ENCODE peak calls at places on chromosomes 12 and 14, in five cellular contexts. One of them, this sample, is unnamed.
A peak's percentile ranks its signal among the peaks of the same experiment; 100 is the strongest.

GRCh38 chr12:52708010-52708409 is 4.7 kb upstream of the KRT77 start:
- DNase-seq in body of pancreas: no peak
- DNase-seq in tibial nerve: no peak
- DNase-seq in heart left ventricle: no peak
- DNase-seq in suprapubic skin: no peak
- DNase-seq in this sample: no peak

GRCh38 chr12:114913871-114914801 is 230.2 kb upstream of the TBX3 start:
- DNase-seq in body of pancreas: no peak
- DNase-seq in tibial nerve: no peak
- DNase-seq in heart left ventricle: no peak
- DNase-seq in suprapubic skin: no peak
- DNase-seq in this sample: no peak

GRCh38 chr12:10128687-10129086 is 1.3 kb downstream of the CLEC7A start:
- DNase-seq in body of pancreas: no peak
- DNase-seq in tibial nerve: no peak
- DNase-seq in heart left ventricle: no peak
- DNase-seq in suprapubic skin: no peak
- DNase-seq in this sample: no peak

GRCh38 chr14:101820283-101820798 is 58.8 kb downstream of the PPP2R5C start:
- DNase-seq in body of pancreas: no peak
- DNase-seq in tibial nerve: no peak
- DNase-seq in heart left ventricle: no peak
- DNase-seq in suprapubic skin: no peak
- DNase-seq in this sample: no peak

GRCh38 chr12:15458008-15458407 is 135.7 kb downstream of the PTPRO start:
- DNase-seq in body of pancreas: no peak
- DNase-seq in tibial nerve: no peak
- DNase-seq in heart left ventricle: no peak
- DNase-seq in suprapubic skin: no peak
- DNase-seq in this sample: no peak

GRCh38 chr12:68667896-68668295 is 18.9 kb upstream of the NUP107 start:
- DNase-seq in body of pancreas: no peak
- DNase-seq in tibial nerve: no peak
- DNase-seq in heart left ventricle: no peak
- DNase-seq in suprapubic skin: no peak
- DNase-seq in this sample: no peak

GRCh38 chr14:33954016-33954598 is 3.2 kb upstream of the EGLN3 start:
- DNase-seq in body of pancreas: peak; percentile 47
- DNase-seq in tibial nerve: no peak
- DNase-seq in heart left ventricle: no peak
- DNase-seq in suprapubic skin: no peak
- DNase-seq in this sample: no peak

GRCh38 chr14:103223818-103224352 is 100.6 kb downstream of the TNFAIP2 start:
- DNase-seq in body of pancreas: no peak
- DNase-seq in tibial nerve: no peak
- DNase-seq in heart left ventricle: no peak
- DNase-seq in suprapubic skin: no peak
- DNase-seq in this sample: no peak

GRCh38 chr14:102544745-102545460 is 35.3 kb upstream of the ANKRD9 start:
- DNase-seq in body of pancreas: no peak
- DNase-seq in tibial nerve: no peak
- DNase-seq in heart left ventricle: no peak
- DNase-seq in suprapubic skin: no peak
- DNase-seq in this sample: no peak

GRCh38 chr12:53737951-53738833 is 10.9 kb upstream of the CALCOCO1 start:
- DNase-seq in body of pancreas: no peak
- DNase-seq in tibial nerve: no peak
- DNase-seq in heart left ventricle: no peak
- DNase-seq in suprapubic skin: no peak
- DNase-seq in this sample: no peak

GRCh38 chr12:57208946-57209282 is 7.7 kb upstream of the NXPH4 start:
- DNase-seq in body of pancreas: no peak
- DNase-seq in tibial nerve: no peak
- DNase-seq in heart left ventricle: peak; percentile 91
- DNase-seq in suprapubic skin: no peak
- DNase-seq in this sample: no peak

GRCh38 chr12:130026608-130027176 is 122.9 kb upstream of the TMEM132D start:
- DNase-seq in body of pancreas: peak; percentile 51
- DNase-seq in tibial nerve: no peak
- DNase-seq in heart left ventricle: no peak
- DNase-seq in suprapubic skin: no peak
- DNase-seq in this sample: no peak

GRCh38 chr12:67982165-67982563 is 7.1 kb upstream of the IFNG-AS1 start:
- DNase-seq in body of pancreas: no peak
- DNase-seq in tibial nerve: no peak
- DNase-seq in heart left ventricle: no peak
- DNase-seq in suprapubic skin: no peak
- DNase-seq in this sample: no peak

GRCh38 chr14:52272375-52272774 is 4.9 kb downstream of the PTGDR start:
- DNase-seq in body of pancreas: no peak
- DNase-seq in tibial nerve: no peak
- DNase-seq in heart left ventricle: no peak
- DNase-seq in suprapubic skin: no peak
- DNase-seq in this sample: no peak

GRCh38 chr14:72178517-72178916 is 246.3 kb downstream of the RGS6 start:
- DNase-seq in body of pancreas: no peak
- DNase-seq in tibial nerve: no peak
- DNase-seq in heart left ventricle: no peak
- DNase-seq in suprapubic skin: no peak
- DNase-seq in this sample: no peak

GRCh38 chr12:83997425-83997824 is 915.2 kb downstream of the SLC6A15 start:
- DNase-seq in body of pancreas: no peak
- DNase-seq in tibial nerve: no peak
- DNase-seq in heart left ventricle: no peak
- DNase-seq in suprapubic skin: no peak
- DNase-seq in this sample: no peak

GRCh38 chr12:107352347-107353081 is 259.2 kb upstream of the CRY1 start:
- DNase-seq in body of pancreas: no peak
- DNase-seq in tibial nerve: no peak
- DNase-seq in heart left ventricle: no peak
- DNase-seq in suprapubic skin: no peak
- DNase-seq in this sample: no peak

GRCh38 chr12:55955800-55956508 is 9.9 kb downstream of the PMEL start:
- DNase-seq in body of pancreas: no peak
- DNase-seq in tibial nerve: no peak
- DNase-seq in heart left ventricle: no peak
- DNase-seq in suprapubic skin: no peak
- DNase-seq in this sample: no peak

GRCh38 chr14:67618617-67619063 is 1.1 kb upstream of the ARG2 start:
- DNase-seq in body of pancreas: no peak
- DNase-seq in tibial nerve: no peak
- DNase-seq in heart left ventricle: no peak
- DNase-seq in suprapubic skin: no peak
- DNase-seq in this sample: no peak

GRCh38 chr14:65506801-65507200 is 94.3 kb downstream of the FUT8 start:
- DNase-seq in body of pancreas: no peak
- DNase-seq in tibial nerve: no peak
- DNase-seq in heart left ventricle: no peak
- DNase-seq in suprapubic skin: no peak
- DNase-seq in this sample: no peak

GRCh38 chr12:87086118-87086891 is 830.1 kb upstream of the MGAT4C start:
- DNase-seq in body of pancreas: no peak
- DNase-seq in tibial nerve: no peak
- DNase-seq in heart left ventricle: no peak
- DNase-seq in suprapubic skin: no peak
- DNase-seq in this sample: no peak

GRCh38 chr12:128323115-128323514 is 56.1 kb downstream of the TMEM132C start:
- DNase-seq in body of pancreas: no peak
- DNase-seq in tibial nerve: no peak
- DNase-seq in heart left ventricle: no peak
- DNase-seq in suprapubic skin: no peak
- DNase-seq in this sample: no peak

GRCh38 chr12:58787021-58787760 is 133.1 kb downstream of the LRIG3 start:
- DNase-seq in body of pancreas: no peak
- DNase-seq in tibial nerve: no peak
- DNase-seq in heart left ventricle: no peak
- DNase-seq in suprapubic skin: no peak
- DNase-seq in this sample: no peak

GRCh38 chr12:3820122-3820521 is 53.1 kb downstream of the PARP11 start:
- DNase-seq in body of pancreas: no peak
- DNase-seq in tibial nerve: no peak
- DNase-seq in heart left ventricle: no peak
- DNase-seq in suprapubic skin: no peak
- DNase-seq in this sample: no peak

GRCh38 chr12:110934093-110934852 is 13.9 kb upstream of the MYL2 start:
- DNase-seq in body of pancreas: no peak
- DNase-seq in tibial nerve: no peak
- DNase-seq in heart left ventricle: peak; percentile 31
- DNase-seq in suprapubic skin: no peak
- DNase-seq in this sample: no peak

GRCh38 chr12:112792306-112792705 is 758 bp downstream of the RPH3A start:
- DNase-seq in body of pancreas: no peak
- DNase-seq in tibial nerve: no peak
- DNase-seq in heart left ventricle: no peak
- DNase-seq in suprapubic skin: no peak
- DNase-seq in this sample: no peak

GRCh38 chr12:123601602-123602489 is at the start of gene DDX55:
- DNase-seq in body of pancreas: peak; percentile 83
- DNase-seq in tibial nerve: peak; percentile 57
- DNase-seq in heart left ventricle: peak; percentile 90
- DNase-seq in suprapubic skin: peak; percentile 90
- DNase-seq in this sample: no peak

GRCh38 chr14:103563089-103563620 is 395 bp downstream of the COA8 start:
- DNase-seq in body of pancreas: no peak
- DNase-seq in tibial nerve: no peak
- DNase-seq in heart left ventricle: no peak
- DNase-seq in suprapubic skin: no peak
- DNase-seq in this sample: no peak

GRCh38 chr12:69497308-69498026 is 27.3 kb downstream of the FRS2 start:
- DNase-seq in body of pancreas: no peak
- DNase-seq in tibial nerve: no peak
- DNase-seq in heart left ventricle: no peak
- DNase-seq in suprapubic skin: no peak
- DNase-seq in this sample: no peak

GRCh38 chr14:24137529-24138395 is 1.8 kb downstream of the PSME1 start:
- DNase-seq in body of pancreas: no peak
- DNase-seq in tibial nerve: no peak
- DNase-seq in heart left ventricle: no peak
- DNase-seq in suprapubic skin: no peak
- DNase-seq in this sample: no peak

GRCh38 chr12:1115471-1116242 is 124.6 kb downstream of the ERC1 start:
- DNase-seq in body of pancreas: no peak
- DNase-seq in tibial nerve: no peak
- DNase-seq in heart left ventricle: no peak
- DNase-seq in suprapubic skin: no peak
- DNase-seq in this sample: no peak

GRCh38 chr12:1122803-1123202 is 131.8 kb downstream of the ERC1 start:
- DNase-seq in body of pancreas: no peak
- DNase-seq in tibial nerve: no peak
- DNase-seq in heart left ventricle: no peak
- DNase-seq in suprapubic skin: no peak
- DNase-seq in this sample: no peak

GRCh38 chr12:1117371-1117770 is 126.3 kb downstream of the ERC1 start:
- DNase-seq in body of pancreas: no peak
- DNase-seq in tibial nerve: no peak
- DNase-seq in heart left ventricle: no peak
- DNase-seq in suprapubic skin: no peak
- DNase-seq in this sample: no peak

GRCh38 chr12:1117970-1118563 is 127.0 kb downstream of the ERC1 start:
- DNase-seq in body of pancreas: peak; percentile 84
- DNase-seq in tibial nerve: peak; percentile 61
- DNase-seq in heart left ventricle: peak; percentile 62
- DNase-seq in suprapubic skin: peak; percentile 85
- DNase-seq in this sample: no peak
- TF ChIP-seq CTCF in body of pancreas: peak; percentile 95
- TF ChIP-seq CTCF in tibial nerve: peak; percentile 86
- TF ChIP-seq CTCF in heart left ventricle: peak; percentile 97
- TF ChIP-seq CTCF in suprapubic skin: peak; percentile 86
- TF ChIP-seq CTCF in this sample: peak; percentile 97

GRCh38 chr14:58812050-58812690 is 174.4 kb downstream of the DACT1 start:
- DNase-seq in body of pancreas: no peak
- DNase-seq in tibial nerve: no peak
- DNase-seq in heart left ventricle: no peak
- DNase-seq in suprapubic skin: no peak
- DNase-seq in this sample: no peak
- H3K4me1 ChIP-seq in body of pancreas: peaks cover 11% of the 10 kb centered on the region
- H3K4me1 ChIP-seq in tibial nerve: no peaks in the 10 kb centered on the region
- H3K4me1 ChIP-seq in heart left ventricle: peaks cover 7% of the 10 kb centered on the region
- H3K4me1 ChIP-seq in suprapubic skin: peaks cover 9% of the 10 kb centered on the region
- H3K4me1 ChIP-seq in this sample: no peaks in the 10 kb centered on the region

DNA sequence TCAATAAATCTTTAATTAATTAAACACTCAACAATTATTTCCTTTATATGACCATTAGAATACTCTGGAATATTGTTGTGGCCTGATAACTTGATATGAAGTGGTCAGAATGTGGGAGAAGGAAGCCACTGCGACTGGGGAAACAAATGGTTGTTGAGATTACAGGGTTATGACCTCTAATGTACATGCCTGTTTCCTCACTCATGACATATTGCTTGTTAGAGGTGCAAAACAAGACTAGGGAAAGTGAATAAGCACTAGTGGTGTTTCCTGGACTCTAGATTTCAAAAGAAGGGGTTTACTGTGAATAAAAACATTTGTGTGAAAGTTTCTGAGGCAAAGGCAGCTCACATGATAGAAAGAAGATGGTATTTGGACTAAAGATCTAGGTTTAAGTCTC is 53.3 kb downstream of the STAB2 start:
- DNase-seq in body of pancreas: no peak
- DNase-seq in tibial nerve: no peak
- DNase-seq in heart left ventricle: no peak
- DNase-seq in suprapubic skin: no peak
- DNase-seq in this sample: no peak
- TF ChIP-seq POLR2A in body of pancreas: no peak
- TF ChIP-seq POLR2A in tibial nerve: no peak
- TF ChIP-seq POLR2A in heart left ventricle: no peak
- TF ChIP-seq POLR2A in suprapubic skin: no peak
- TF ChIP-seq POLR2A in this sample: no peak

DNA sequence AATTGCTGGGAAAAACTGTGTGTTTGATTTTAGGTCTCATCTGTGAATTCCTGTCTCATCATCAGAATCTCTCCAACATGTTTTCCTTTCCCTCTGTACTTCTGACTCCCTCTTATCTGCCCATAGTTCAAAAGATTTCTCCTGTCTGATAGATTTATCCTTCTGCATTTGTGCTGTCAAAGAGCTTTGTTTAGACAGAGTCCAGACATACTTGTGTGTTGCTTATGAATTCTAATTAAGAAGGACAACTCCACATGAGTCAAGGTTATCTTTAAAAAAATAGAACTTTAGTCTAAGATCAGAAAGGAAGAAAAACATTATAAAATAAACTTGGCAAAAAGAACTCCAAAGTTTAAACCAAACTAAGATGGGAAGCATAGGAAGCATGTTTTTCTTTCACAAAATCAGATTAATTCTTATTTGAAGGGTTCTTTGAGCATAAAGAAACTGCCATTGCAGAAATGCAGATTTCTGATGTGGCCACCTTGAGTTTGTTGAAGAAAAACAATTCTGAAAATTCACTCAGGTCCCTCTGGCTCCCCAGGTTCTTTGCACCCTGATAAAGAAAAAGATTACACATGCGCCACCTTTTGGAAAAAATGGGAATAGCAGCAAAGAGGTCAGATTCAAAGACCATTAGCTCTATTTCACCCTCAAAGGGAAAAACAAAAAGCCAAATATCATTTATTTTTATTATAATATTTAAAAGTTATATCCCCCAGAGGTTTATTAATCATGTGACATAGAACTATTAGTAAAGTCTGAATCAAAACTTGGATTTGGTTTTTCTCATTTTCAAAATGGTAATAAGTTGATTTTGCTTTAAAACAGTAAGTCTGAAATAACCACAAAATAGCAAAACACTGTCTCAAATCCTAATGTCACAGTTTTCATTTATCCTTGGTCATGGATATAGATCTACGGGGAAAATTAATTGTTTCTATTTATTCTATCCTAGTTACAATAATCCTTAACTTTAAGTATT is 143.7 kb upstream of the DCN start:
- DNase-seq in body of pancreas: peak; percentile 46
- DNase-seq in tibial nerve: peak; percentile 32
- DNase-seq in heart left ventricle: no peak
- DNase-seq in suprapubic skin: no peak
- DNase-seq in this sample: no peak
- TF ChIP-seq CTCF in body of pancreas: peak; percentile 70
- TF ChIP-seq CTCF in tibial nerve: peak; percentile 82
- TF ChIP-seq CTCF in heart left ventricle: peak; percentile 77
- TF ChIP-seq CTCF in suprapubic skin: peak; percentile 52
- TF ChIP-seq CTCF in this sample: peak; percentile 77

This sample was measured in esophagus squamous epithelium.